ENCODE peak calls at places on chromosomes 13 and 19, in four cellular contexts. One of them, this sample, is unnamed.

GRCh38 chr19:18460900-18461299 is 23.0 kb upstream of the ISYNA1 start:
- DNase-seq in C1 segment of cervical spinal cord: no peak
- DNase-seq in kidney glomerular epithelial cell: no peak
- DNase-seq in H4: no peak
- DNase-seq in this sample: no peak

GRCh38 chr19:6457958-6458694 is 1.5 kb downstream of the SLC25A23 start:
- DNase-seq in C1 segment of cervical spinal cord: no peak
- DNase-seq in kidney glomerular epithelial cell: no peak
- DNase-seq in H4: no peak
- DNase-seq in this sample: no peak

GRCh38 chr13:45046445-45046844 is 57.1 kb downstream of the GPALPP1 start:
- DNase-seq in kidney glomerular epithelial cell: no peak
- DNase-seq in C1 segment of cervical spinal cord: no peak
- DNase-seq in H4: no peak
- DNase-seq in this sample: no peak

GRCh38 chr13:86585826-86586225 is 786.6 kb upstream of the SLITRK6 start:
- DNase-seq in kidney glomerular epithelial cell: no peak
- DNase-seq in H4: peak; percentile 11
- DNase-seq in C1 segment of cervical spinal cord: no peak
- DNase-seq in this sample: no peak

GRCh38 chr19:39951686-39952085 is 17.3 kb upstream of the FCGBP start:
- DNase-seq in H4: no peak
- DNase-seq in C1 segment of cervical spinal cord: no peak
- DNase-seq in kidney glomerular epithelial cell: peak; percentile 15
- DNase-seq in this sample: peak; percentile 16

GRCh38 chr19:4518345-4519171 is at the start of gene PLIN4:
- DNase-seq in H4: peak; percentile 69
- DNase-seq in C1 segment of cervical spinal cord: no peak
- DNase-seq in kidney glomerular epithelial cell: no peak
- DNase-seq in this sample: no peak

GRCh38 chr13:111203742-111204386 is 88.8 kb downstream of the ARHGEF7 start:
- DNase-seq in kidney glomerular epithelial cell: no peak
- DNase-seq in H4: no peak
- DNase-seq in C1 segment of cervical spinal cord: no peak
- DNase-seq in this sample: no peak

GRCh38 chr13:109785141-109785891 is 1.1 kb downstream of the IRS2 start:
- DNase-seq in kidney glomerular epithelial cell: peak; percentile 19
- DNase-seq in C1 segment of cervical spinal cord: no peak
- DNase-seq in H4: peak; percentile 24
- DNase-seq in this sample: peak; percentile 59

GRCh38 chr13:20188649-20189553 is 3.8 kb downstream of the GJB2 start:
- DNase-seq in C1 segment of cervical spinal cord: no peak
- DNase-seq in H4: no peak
- DNase-seq in kidney glomerular epithelial cell: no peak
- DNase-seq in this sample: no peak

GRCh38 chr13:90956036-90956435 is 391.5 kb upstream of the MIR17HG start:
- DNase-seq in H4: no peak
- DNase-seq in C1 segment of cervical spinal cord: no peak
- DNase-seq in kidney glomerular epithelial cell: no peak
- DNase-seq in this sample: no peak

GRCh38 chr19:54100560-54100959 is at the start of gene OSCAR:
- DNase-seq in kidney glomerular epithelial cell: no peak
- DNase-seq in H4: no peak
- DNase-seq in C1 segment of cervical spinal cord: no peak
- DNase-seq in this sample: no peak

This sample was measured in RCC 7860.